ENCODE peak calls at places on chromosome 19, in eight cellular contexts. L, V, H, F, K, T, P and E are unnamed samples.

GRCh38 chr19:55693336-55693974 is 18.4 kb downstream of the EPN1 start:
- DNase-seq in L (no peak), V (no peak), H (no peak), F (no peak), K (no peak), T (no peak), P (no peak), E (no peak)

GRCh38 chr19:7516281-7516862 is 469 bp downstream of the ZNF358 start:
- DNase-seq in L (no peak), V (no peak), H (no peak), F (no peak), K (no peak), T (no peak), P (no peak), E (peak)

GRCh38 chr19:8663920-8664670 is 33.7 kb downstream of the NFILZ start:
- DNase-seq in L (no peak), V (peak), H (peak), F (no peak), K (no peak), T (peak), P (no peak), E (peak)

GRCh38 chr19:35454663-35455062 is 6.6 kb downstream of the FFAR2 start:
- DNase-seq in L (no peak), V (no peak), H (no peak), F (no peak), K (no peak), T (no peak), P (no peak), E (no peak)

GRCh38 chr19:8429826-8430225 is 14.9 kb upstream of the HNRNPM start:
- DNase-seq in L (no peak), V (no peak), H (no peak), F (no peak), K (no peak), T (no peak), P (no peak), E (no peak)

GRCh38 chr19:37309834-37310575 is 60.9 kb upstream of the ZNF527 start:
- DNase-seq in L (no peak), V (peak), H (no peak), F (no peak), K (no peak), T (no peak), P (no peak), E (no peak)

GRCh38 chr19:29634002-29634401 is 27.9 kb downstream of the POP4 start:
- DNase-seq in L (no peak), V (no peak), H (no peak), F (no peak), K (no peak), T (no peak), P (no peak), E (no peak)

GRCh38 chr19:30602661-30603322 is 230.6 kb downstream of the ZNF536 start:
- DNase-seq in L (no peak), V (no peak), H (no peak), F (no peak), K (no peak), T (no peak), P (no peak), E (no peak)

GRCh38 chr19:14002571-14003278 is 3.4 kb downstream of the RFX1 start:
- DNase-seq in L (no peak), V (no peak), H (no peak), F (no peak), K (no peak), T (no peak), P (no peak), E (peak)

GRCh38 chr19:31141301-31141700 is 207.9 kb downstream of the TSHZ3 start:
- DNase-seq in L (no peak), V (no peak), H (no peak), F (no peak), K (no peak), T (no peak), P (no peak), E (no peak)

GRCh38 chr19:16627194-16627927 is 643 bp downstream of the MED26 start:
- DNase-seq in L (peak), V (peak), H (no peak), F (no peak), K (no peak), T (no peak), P (no peak), E (no peak)

GRCh38 chr19:50568321-50569022 is at the start of gene LRRC4B:
- DNase-seq in L (no peak), V (no peak), H (no peak), F (no peak), K (no peak), T (no peak), P (no peak), E (peak)

GRCh38 chr19:33194527-33194883 is 375 bp downstream of the LRP3 start:
- DNase-seq in L (peak), V (no peak), H (no peak), F (no peak), K (no peak), T (no peak), P (no peak), E (no peak)

GRCh38 chr19:10390652-10391286 is 10.4 kb upstream of the TYK2 start:
- DNase-seq in L (peak), V (peak), H (peak), F (no peak), K (peak), T (peak), P (peak), E (peak)

GRCh38 chr19:45501730-45502014 is 3.4 kb downstream of the PPM1N start:
- DNase-seq in L (no peak), V (no peak), H (no peak), F (no peak), K (no peak), T (no peak), P (no peak), E (no peak)

GRCh38 chr19:19871932-19872331 is 6.2 kb downstream of the ZNF253 start:
- DNase-seq in L (no peak), V (no peak), H (no peak), F (no peak), K (no peak), T (no peak), P (no peak), E (no peak)

GRCh38 chr19:42303101-42303464 is 659 bp upstream of the PAFAH1B3 start:
- DNase-seq in L (no peak), V (no peak), H (no peak), F (no peak), K (no peak), T (no peak), P (no peak), E (no peak)

GRCh38 chr19:3548594-3548993 is 8.8 kb downstream of the MFSD12 start:
- DNase-seq in L (no peak), V (no peak), H (no peak), F (no peak), K (no peak), T (no peak), P (no peak), E (no peak)

GRCh38 chr19:18464646-18465045 is 26.7 kb upstream of the ISYNA1 start:
- DNase-seq in L (peak), V (no peak), H (no peak), F (peak), K (peak), T (no peak), P (peak), E (no peak)

GRCh38 chr19:16385296-16385695 is 60.7 kb downstream of the KLF2 start:
- DNase-seq in L (no peak), V (no peak), H (no peak), F (no peak), K (no peak), T (no peak), P (no peak), E (no peak)

GRCh38 chr19:15476334-15476733 is 3.0 kb downstream of the PGLYRP2 start:
- DNase-seq in L (no peak), V (no peak), H (no peak), F (no peak), K (no peak), T (no peak), P (no peak), E (no peak)

GRCh38 chr19:31784631-31785237 is 435.5 kb upstream of the TSHZ3 start:
- DNase-seq in L (no peak), V (no peak), H (no peak), F (no peak), K (peak), T (no peak), P (peak), E (no peak)

GRCh38 chr19:40444181-40445005 is at the start of gene SERTAD3:
- DNase-seq in L (peak), V (peak), H (peak), F (peak), K (peak), T (peak), P (peak), E (peak)

GRCh38 chr19:55493052-55493649 is 4.9 kb downstream of the SSC5D start:
- DNase-seq in L (peak), V (no peak), H (no peak), F (no peak), K (no peak), T (no peak), P (peak), E (no peak)

GRCh38 chr19:41616785-41617621 is 9.9 kb downstream of the CEACAM4 start:
- DNase-seq in L (peak), V (no peak), H (no peak), F (no peak), K (no peak), T (no peak), P (no peak), E (no peak)

GRCh38 chr19:35754365-35755139 is 2.3 kb downstream of the HSPB6 start:
- DNase-seq in L (no peak), V (no peak), H (no peak), F (no peak), K (no peak), T (no peak), P (no peak), E (no peak)

GRCh38 chr19:18878858-18879578 is 16.9 kb downstream of the CERS1 start:
- DNase-seq in L (no peak), V (no peak), H (no peak), F (no peak), K (no peak), T (no peak), P (no peak), E (no peak)

GRCh38 chr19:41801031-41801430 is 4.6 kb downstream of the CEACAM3 start:
- DNase-seq in L (no peak), V (no peak), H (no peak), F (no peak), K (no peak), T (no peak), P (no peak), E (no peak)

GRCh38 chr19:44549507-44549906 is 20.0 kb upstream of the CEACAM20 start:
- DNase-seq in L (no peak), V (no peak), H (no peak), F (no peak), K (no peak), T (no peak), P (no peak), E (no peak)

GRCh38 chr19:36916991-36917390 is 859 bp downstream of the ZNF568 start:
- DNase-seq in L (peak), V (no peak), H (no peak), F (no peak), K (no peak), T (no peak), P (no peak), E (no peak)

GRCh38 chr19:16398530-16399241 is 73.1 kb downstream of the EPS15L1 start:
- DNase-seq in L (no peak), V (no peak), H (no peak), F (no peak), K (no peak), T (no peak), P (no peak), E (no peak)

GRCh38 chr19:38395381-38396127 is 7.1 kb downstream of the SPRED3 start:
- DNase-seq in L (no peak), V (peak), H (no peak), F (no peak), K (no peak), T (peak), P (no peak), E (peak)